ENCODE peak calls at places on chromosomes 7 and 10, in five cellular contexts. Q is A549; I is heart right ventricle; P is CD8-positive, alpha-beta memory T cell; X is cardiac muscle cell. J is an unnamed sample. For H3K4me1, the result is how much of the 10 kb centered on the place peaks cover.

GRCh38 chr7:45082831-45083331 is 5.9 kb downstream of the NACAD start:
- DNase-seq in I (no peak), Q (no peak), X (no peak), P (no peak), J (no peak)

GRCh38 chr10:52752801-52753437 is 19.7 kb downstream of the MBL2 start:
- DNase-seq in I (no peak), P (no peak), Q (no peak), X (no peak), J (no peak)

GRCh38 chr7:101123703-101124068 is 3.2 kb upstream of the SERPINE1 start:
- DNase-seq in X (no peak), P (no peak), I (no peak), Q (no peak), J (no peak)

GRCh38 chr10:32960022-32960421 is 2.0 kb upstream of the ITGB1 start:
- DNase-seq in Q (no peak), P (no peak), X (no peak), I (no peak), J (no peak)

GRCh38 chr7:5429253-5429856 is 5.7 kb upstream of the TNRC18 start:
- DNase-seq in Q (no peak), X (peak), I (peak), P (no peak), J (peak)

GRCh38 chr7:521221-522070 is 1.8 kb upstream of the PDGFA start:
- DNase-seq in P (no peak), Q (peak), X (peak), I (peak), J (peak)

GRCh38 chr7:4556868-4557620 is 125.1 kb upstream of the FOXK1 start:
- DNase-seq in P (no peak), I (no peak), Q (no peak), X (no peak), J (peak)

GRCh38 chr10:68647928-68648327 is 73.1 kb upstream of the CCAR1 start:
- DNase-seq in I (no peak), Q (peak), P (no peak), X (no peak), J (peak)

GRCh38 chr7:105611856-105612775 is 30.8 kb upstream of the EFCAB10 start:
- DNase-seq in P (no peak), Q (no peak), I (no peak), X (no peak), J (peak)

GRCh38 chr7:44964831-44965440 is 13.9 kb downstream of the MYO1G start:
- DNase-seq in I (no peak), P (no peak), X (no peak), Q (no peak), J (no peak)

GRCh38 chr7:148983220-148984146 is 44.8 kb downstream of the PDIA4 start:
- DNase-seq in Q (peak), P (peak), I (peak), X (peak), J (peak)

GRCh38 chr10:75402486-75403143 is 1.1 kb upstream of the ZNF503 start:
- DNase-seq in X (peak), P (no peak), I (peak), Q (peak), J (no peak)

GRCh38 chr10:77737608-77738007 is 100.0 kb upstream of the KCNMA1 start:
- DNase-seq in P (no peak), X (no peak), I (no peak), Q (no peak), J (peak)

GRCh38 chr10:115157357-115157756 is 64.2 kb downstream of the ATRNL1 start:
- DNase-seq in Q (no peak), I (no peak), X (no peak), P (no peak), J (no peak)

GRCh38 chr10:772227-772637 is 82.8 kb upstream of the DIP2C start:
- DNase-seq in Q (no peak), X (no peak), I (no peak), P (no peak), J (no peak)

GRCh38 chr7:110386914-110387313 is 704.0 kb upstream of the LRRN3 start:
- DNase-seq in P (no peak), Q (peak), X (peak), I (no peak), J (peak)

GRCh38 chr7:150974468-150975391 is 3.4 kb downstream of the KCNH2 start:
- DNase-seq in I (peak), X (peak), P (peak), Q (peak), J (no peak)

GRCh38 chr10:129888784-129889616 is 75.1 kb downstream of the EBF3 start:
- DNase-seq in P (no peak), I (peak), Q (peak), X (peak), J (no peak)

GRCh38 chr7:103934508-103934907 is 55.0 kb downstream of the RELN start:
- DNase-seq in P (no peak), X (no peak), Q (no peak), I (no peak), J (no peak)

GRCh38 chr10:133151528-133151927 is 8.5 kb upstream of the KNDC1 start:
- DNase-seq in I (no peak), X (no peak), P (no peak), Q (no peak), J (no peak)

GRCh38 chr7:5077740-5078139 is 32.1 kb downstream of the RBAK start:
- DNase-seq in I (no peak), Q (no peak), X (no peak), P (no peak), J (no peak)

GRCh38 chr10:62038609-62039190 is 137.2 kb downstream of the ARID5B start:
- DNase-seq in Q (peak), P (peak), I (peak), X (peak), J (peak)

GRCh38 chr10:62036186-62037081 is 134.9 kb downstream of the ARID5B start:
- DNase-seq in P (no peak), I (no peak), X (no peak), Q (no peak), J (peak)

GRCh38 chr10:62040896-62041295 is 139.4 kb downstream of the ARID5B start:
- DNase-seq in P (no peak), X (no peak), I (no peak), Q (no peak), J (no peak)

GRCh38 chr10:62037166-62037831 is 135.8 kb downstream of the ARID5B start:
- DNase-seq in Q (no peak), P (no peak), X (no peak), I (no peak), J (peak)

DNA sequence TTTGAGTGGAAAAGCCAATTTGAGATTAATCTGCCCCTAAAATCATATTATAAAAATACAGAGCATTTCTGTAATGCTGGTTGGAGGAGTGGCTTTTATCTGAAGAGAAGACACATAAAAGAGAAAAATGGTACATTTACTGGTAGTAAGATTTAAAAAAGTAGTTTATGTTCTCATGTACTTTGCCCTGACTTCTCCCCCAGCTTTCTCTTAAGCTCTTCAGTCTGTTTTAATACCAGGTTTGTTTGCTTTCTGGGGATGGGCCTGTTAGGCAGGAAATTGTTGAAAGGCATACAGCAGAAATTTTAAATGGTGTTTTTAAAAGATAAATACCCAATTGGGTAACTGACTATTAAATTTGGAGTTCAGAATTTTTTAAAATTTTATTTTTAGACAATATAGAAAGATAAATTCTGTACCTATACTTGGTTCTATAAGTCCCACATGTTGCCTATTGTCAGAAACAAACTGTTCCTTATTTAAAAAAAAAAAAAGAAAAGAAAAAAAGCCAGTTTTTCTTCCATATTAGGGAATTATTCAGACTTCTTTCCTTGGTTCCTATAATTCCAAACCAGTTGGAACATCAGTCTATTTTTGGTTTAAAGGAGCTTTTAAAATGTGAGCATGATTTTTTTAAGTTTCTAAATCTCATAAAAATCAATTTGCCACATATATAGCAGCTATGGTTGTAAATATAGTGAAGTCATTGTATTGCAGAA is 136.6 kb downstream of the ARID5B start:
- DNase-seq in X (no peak), P (no peak), Q (no peak), I (no peak), J (no peak)
- H3K4me1 ChIP-seq in X (under half), P (under half), Q (under half), I (under half), J (under half)

GRCh38 chr10:116764979-116765378 is 22.6 kb upstream of the HSPA12A start:
- DNase-seq in I (no peak), X (no peak), Q (no peak), P (no peak), J (no peak)

GRCh38 chr10:116763440-116763839 is 21.1 kb upstream of the HSPA12A start:
- DNase-seq in I (no peak), P (no peak), X (no peak), Q (no peak), J (no peak)

GRCh38 chr10:116767235-116767634 is 24.9 kb upstream of the HSPA12A start:
- DNase-seq in Q (peak), X (no peak), P (no peak), I (no peak), J (peak)

GRCh38 chr10:116766241-116767198 is 24.2 kb upstream of the HSPA12A start:
- DNase-seq in P (no peak), X (no peak), Q (no peak), I (no peak), J (no peak)

DNA sequence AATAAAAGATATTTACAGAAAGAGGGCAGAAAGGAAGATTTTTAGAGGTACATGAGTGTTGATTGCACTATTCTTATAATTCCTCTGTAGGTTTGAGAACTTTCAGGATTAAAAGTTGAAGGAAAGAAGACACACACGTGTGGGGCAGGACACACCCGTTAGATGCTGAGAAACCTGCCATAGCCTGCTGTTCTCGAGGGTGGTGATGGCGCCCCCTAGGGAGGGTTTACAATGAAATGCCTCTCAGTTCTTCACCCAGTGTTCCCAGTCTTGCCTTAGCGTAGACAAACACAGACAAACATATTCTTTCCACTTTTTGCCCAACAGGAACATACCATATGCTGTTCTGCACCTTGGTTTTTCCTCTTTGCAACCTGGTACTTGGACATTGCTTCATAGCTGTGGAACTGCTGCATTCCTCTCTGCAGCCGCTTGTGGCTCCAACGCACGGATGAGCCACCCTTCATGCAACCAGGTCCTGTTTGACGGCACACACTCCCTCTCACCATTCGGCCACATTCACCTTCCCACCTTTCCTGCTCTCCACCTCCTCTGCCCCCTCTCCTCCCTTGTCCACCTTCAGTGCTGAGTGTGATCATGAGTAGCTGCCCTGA is 23.3 kb upstream of the HSPA12A start:
- DNase-seq in I (no peak), X (no peak), P (no peak), Q (no peak), J (no peak)
- H3K4me1 ChIP-seq in I (under half), X (under half), P (under half), Q (under half), J (under half)

DNA sequence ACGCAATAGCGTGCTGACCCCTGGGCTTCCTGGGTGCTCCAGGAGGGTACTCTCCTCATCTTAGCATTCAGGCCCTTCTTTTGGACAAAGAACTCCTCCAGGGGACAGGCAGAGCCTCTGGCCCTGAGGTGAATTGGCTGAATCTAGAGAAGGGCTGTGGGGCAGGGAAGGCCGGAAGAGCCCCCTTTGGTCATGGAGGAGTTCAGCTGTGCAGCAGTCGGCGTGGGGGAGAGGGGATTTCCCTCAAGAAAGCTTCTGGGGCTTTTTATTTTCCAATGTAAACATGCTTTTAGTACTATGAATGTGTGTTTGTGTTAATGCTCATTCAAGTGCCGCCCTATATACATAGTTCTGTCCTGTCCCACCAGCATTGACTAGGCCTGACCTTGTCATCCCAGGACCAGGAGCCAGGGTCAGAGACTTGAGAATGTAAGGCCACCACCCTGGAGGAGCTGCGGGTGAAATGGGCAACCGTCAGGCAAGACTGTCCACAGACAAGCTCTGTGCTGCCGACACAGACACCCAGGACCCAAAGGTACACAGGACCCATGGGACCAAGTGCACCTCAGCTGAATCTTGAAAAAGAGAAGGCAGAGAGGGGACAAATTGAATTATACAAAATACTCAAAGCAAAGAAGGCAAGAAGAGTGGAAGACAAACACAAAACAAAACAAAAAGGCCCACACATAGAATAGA is 38.7 kb downstream of the FIGNL1 start:
- DNase-seq in X (no peak), I (no peak), Q (no peak), P (no peak), J (no peak)
- H3K4me1 ChIP-seq in X (under half), I (under half), Q (under half), P (under half), J (under half)

GRCh38 chr10:43421519-43421918 is 12.5 kb upstream of the HNRNPF start:
- DNase-seq in X (no peak), P (no peak), I (no peak), Q (no peak), J (no peak)
- H3K4me1 ChIP-seq in X (under half), P (under half), I (under half), Q (under half), J (under half)